ENCODE peak calls at places on chromosomes 6 and 20, in nine cellular contexts. X is substantia nigra, Y is HuH-7, R is fibroblast of mammary gland, J is mesothelial cell of epicardium, K is kidney tubule cell, S is A549, I is WTC11, H is HuH-7.5. C is an unnamed sample.

GRCh38 chr6:36962874-36963273 is 8.3 kb downstream of the PI16 start:
- DNase-seq in S (peak), X (peak), K (peak), H (no peak), J (no peak), R (peak), I (peak), Y (no peak), C (peak)

GRCh38 chr6:15017251-15017650 is 228.6 kb upstream of the JARID2 start:
- DNase-seq in X (no peak), K (no peak), R (no peak), I (peak), Y (no peak), J (no peak), S (no peak), H (no peak), C (no peak)

GRCh38 chr6:22250486-22250885 is 46.4 kb downstream of the PRL start:
- DNase-seq in Y (no peak), I (peak), H (no peak), J (no peak), R (no peak), X (no peak), K (peak), S (no peak), C (no peak)

GRCh38 chr6:160041608-160042007 is 72.7 kb downstream of the IGF2R start:
- DNase-seq in S (no peak), K (peak), J (no peak), R (peak), I (no peak), H (no peak), X (no peak), Y (no peak), C (no peak)

GRCh38 chr20:20793570-20793969 is 81.1 kb upstream of the RALGAPA2 start:
- DNase-seq in X (no peak), S (no peak), I (no peak), H (no peak), Y (no peak), R (no peak), K (no peak), J (no peak), C (no peak)

GRCh38 chr6:169048806-169049205 is 204.8 kb downstream of the THBS2 start:
- DNase-seq in S (no peak), Y (no peak), X (no peak), H (no peak), R (peak), K (no peak), I (no peak), J (no peak), C (no peak)

GRCh38 chr6:38131527-38131965 is 312.0 kb downstream of the ZFAND3 start:
- DNase-seq in H (no peak), K (peak), I (no peak), X (no peak), J (no peak), S (no peak), Y (no peak), R (peak), C (no peak)

GRCh38 chr20:31446084-31446819 is 5.8 kb downstream of the DEFB123 start:
- DNase-seq in I (no peak), J (no peak), H (no peak), K (no peak), R (no peak), S (no peak), Y (no peak), X (no peak), C (no peak)

GRCh38 chr6:69090132-69090531 is 455.1 kb downstream of the ADGRB3 start:
- DNase-seq in S (peak), K (peak), X (no peak), J (no peak), H (no peak), I (no peak), R (peak), Y (no peak), C (no peak)

GRCh38 chr20:36904690-36905089 is 28.8 kb downstream of the TLDC2 start:
- DNase-seq in J (no peak), R (no peak), I (no peak), K (no peak), S (no peak), X (no peak), H (no peak), Y (no peak), C (no peak)

GRCh38 chr6:124535746-124536145 is 426.5 kb upstream of the RNF217 start:
- DNase-seq in J (no peak), R (peak), X (no peak), H (no peak), K (peak), Y (no peak), S (peak), I (no peak), C (no peak)

GRCh38 chr6:136149311-136149710 is 100.8 kb downstream of the MTFR2 start:
- DNase-seq in S (no peak), I (no peak), R (peak), J (no peak), X (no peak), Y (no peak), H (no peak), K (no peak), C (no peak)

GRCh38 chr6:36441307-36441894 is 1.3 kb downstream of the PXT1 start:
- DNase-seq in R (peak), Y (peak), K (peak), S (peak), X (peak), J (peak), I (peak), H (peak), C (peak)

GRCh38 chr6:158565122-158565429 is 5.2 kb downstream of the TMEM181 start:
- DNase-seq in S (no peak), R (no peak), K (no peak), X (no peak), H (no peak), Y (no peak), I (no peak), J (no peak), C (no peak)

GRCh38 chr6:40022867-40023266 is 88.6 kb upstream of the MOCS1 start:
- DNase-seq in K (peak), H (no peak), R (no peak), J (no peak), I (no peak), S (no peak), Y (no peak), X (no peak), C (no peak)

GRCh38 chr20:46056970-46057855 is 28.2 kb downstream of the SLC12A5 start:
- DNase-seq in H (no peak), S (no peak), R (peak), Y (no peak), X (no peak), K (peak), I (peak), J (peak), C (no peak)

GRCh38 chr20:32495217-32495565 is 89.9 kb downstream of the NOL4L start:
- DNase-seq in H (no peak), S (no peak), I (no peak), R (no peak), X (no peak), K (no peak), Y (no peak), J (no peak), C (no peak)

GRCh38 chr6:111211411-111212030 is 124.2 kb downstream of the SLC16A10 start:
- DNase-seq in S (no peak), X (no peak), H (no peak), I (no peak), J (no peak), K (no peak), Y (no peak), R (no peak), C (no peak)

GRCh38 chr20:19944772-19945459 is 72.2 kb upstream of the NAA20 start:
- DNase-seq in Y (no peak), S (no peak), I (no peak), K (peak), J (no peak), R (peak), X (no peak), H (no peak), C (no peak)

GRCh38 chr20:40741507-40742106 is 52.6 kb upstream of the MAFB start:
- DNase-seq in K (peak), R (peak), Y (peak), S (peak), J (no peak), I (peak), H (no peak), X (no peak), C (peak)

GRCh38 chr20:6838181-6838826 is 70.8 kb downstream of the BMP2 start:
- DNase-seq in X (no peak), K (peak), Y (no peak), S (no peak), R (no peak), H (no peak), J (no peak), I (no peak), C (no peak)

GRCh38 chr6:81981812-81982211 is 229.3 kb upstream of the TENT5A start:
- DNase-seq in Y (no peak), S (no peak), H (no peak), J (no peak), K (peak), I (no peak), X (no peak), R (peak), C (no peak)

GRCh38 chr6:11766056-11766455 is 12.5 kb downstream of the ADTRP start:
- DNase-seq in R (no peak), S (peak), X (no peak), H (no peak), J (no peak), K (peak), I (no peak), Y (no peak), C (no peak)

C was measured in GM12892.